ENCODE peak calls at places on chromosomes 12 and 14, in five cellular contexts. Z is brain microvascular endothelial cell, Y is choroid plexus epithelial cell, L is IMR-90, Q is PC-9. A is an unnamed sample.

GRCh38 chr14:104306450-104307040 is 168.2 kb downstream of the KIF26A start:
- DNase-seq in L (no peak), Y (no peak), Q (no peak), Z (no peak), A (no peak)

GRCh38 chr14:99579903-99580570 is 24.0 kb downstream of the CCDC85C start:
- DNase-seq in Y (no peak), L (peak), Q (peak), Z (peak), A (peak)

GRCh38 chr14:59619071-59619470 is 42.5 kb upstream of the CCDC175 start:
- DNase-seq in Z (no peak), Y (no peak), L (no peak), Q (no peak), A (no peak)

GRCh38 chr14:68015356-68016242 is 196.0 kb downstream of the RAD51B start:
- DNase-seq in L (peak), Q (no peak), Z (no peak), Y (no peak), A (no peak)

GRCh38 chr12:103632554-103633216 is 45.6 kb downstream of the STAB2 start:
- DNase-seq in Q (peak), L (peak), Z (peak), Y (peak), A (peak)

GRCh38 chr14:37594916-37595808 is at the start of the genes FOXA1 and TTC6:
- DNase-seq in Q (peak), Z (no peak), Y (no peak), L (peak), A (peak)

GRCh38 chr12:85814116-85814515 is 22.1 kb downstream of the RASSF9 start:
- DNase-seq in Z (no peak), Q (no peak), Y (no peak), L (no peak), A (no peak)

GRCh38 chr12:78560633-78561032 is 303.9 kb upstream of the SYT1 start:
- DNase-seq in Y (no peak), L (no peak), Z (no peak), Q (no peak), A (no peak)

GRCh38 chr12:6827982-6828670 is at the start of gene P3H3:
- DNase-seq in Z (peak), Q (no peak), Y (peak), L (peak), A (peak)

DNA sequence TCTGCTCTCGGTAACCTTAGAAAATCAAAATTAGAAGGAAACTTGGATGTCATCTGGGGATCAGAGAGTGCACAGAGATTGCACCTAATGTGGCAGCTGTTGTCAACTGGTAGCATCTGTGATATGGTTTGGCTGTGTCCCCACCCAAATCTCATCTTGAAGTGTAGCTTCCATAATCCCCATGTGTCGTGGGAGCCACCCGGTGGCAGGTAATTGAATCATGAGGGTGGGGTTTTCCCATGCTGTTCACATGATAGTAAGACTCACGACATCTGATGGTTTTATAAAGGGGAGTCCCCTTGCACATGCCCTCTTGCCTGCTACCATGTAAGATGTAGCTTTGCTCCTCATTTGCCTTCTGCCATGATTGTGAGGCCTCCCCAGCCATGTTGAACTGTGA is 127.7 kb upstream of the SRRM4 start:
- DNase-seq in Z (no peak), Y (no peak), Q (no peak), L (no peak), A (no peak)
- TF ChIP-seq CTCF in Z (no peak), Y (no peak), Q (no peak), L (no peak), A (no peak)

GRCh38 chr14:24279301-24280186 is 8.1 kb upstream of the RABGGTA start:
- DNase-seq in Z (no peak), L (no peak), Q (peak), Y (no peak), A (no peak)
- TF ChIP-seq CTCF in Z (peak), L (peak), Q (peak), Y (peak), A (no peak)

GRCh38 chr14:23446291-23446851 is 10.9 kb upstream of the MYH7 start:
- DNase-seq in Z (no peak), L (no peak), Y (no peak), Q (no peak), A (no peak)
- TF ChIP-seq CTCF in Z (no peak), L (no peak), Y (no peak), Q (no peak), A (no peak)

GRCh38 chr14:97250925-97251324 is 453.7 kb downstream of the VRK1 start:
- DNase-seq in Y (no peak), L (no peak), Q (no peak), Z (no peak), A (no peak)

GRCh38 chr14:97251423-97252155 is 454.4 kb downstream of the VRK1 start:
- DNase-seq in Z (no peak), Y (no peak), Q (no peak), L (no peak), A (peak)

GRCh38 chr14:97248973-97249372 is 451.8 kb downstream of the VRK1 start:
- DNase-seq in Q (no peak), Y (no peak), Z (no peak), L (no peak), A (no peak)

GRCh38 chr14:97246648-97247047 is 449.5 kb downstream of the VRK1 start:
- DNase-seq in L (no peak), Z (no peak), Y (no peak), Q (no peak), A (no peak)
- TF ChIP-seq CTCF in L (no peak), Z (no peak), Y (no peak), Q (no peak), A (no peak)

A was measured in Caco-2.